ENCODE peak calls at places on chromosome 14, in five cellular contexts. W is fibroblast of the aortic adventitia, N is astrocyte of the spinal cord, G is A549, E is HS-27A. S is an unnamed sample.

GRCh38 chr14:65689070-65689469 is 276.5 kb downstream of the FUT8 start:
- DNase-seq in W (no peak), N (no peak), G (no peak), E (no peak), S (no peak)

GRCh38 chr14:104966261-104967143 is 11.7 kb downstream of the AHNAK2 start:
- DNase-seq in W (no peak), N (no peak), G (no peak), E (no peak), S (no peak)

GRCh38 chr14:73829526-73830431 is 21.9 kb upstream of the PTGR2 start:
- DNase-seq in W (peak), N (peak), G (no peak), E (no peak), S (peak)

GRCh38 chr14:88095791-88096190 is 90.9 kb downstream of the GPR65 start:
- DNase-seq in W (no peak), N (no peak), G (no peak), E (no peak), S (no peak)

GRCh38 chr14:34733245-34733644 is 18.9 kb upstream of the CFL2 start:
- DNase-seq in W (peak), N (peak), G (no peak), E (no peak), S (peak)

GRCh38 chr14:36717363-36717762 is 55.7 kb downstream of the PAX9 start:
- DNase-seq in W (no peak), N (no peak), G (no peak), E (no peak), S (no peak)

GRCh38 chr14:34650786-34651584 is 21.0 kb upstream of the SNX6 start:
- DNase-seq in W (peak), N (peak), G (peak), E (peak), S (peak)

GRCh38 chr14:71117839-71118743 is 210.8 kb downstream of the PCNX1 start:
- DNase-seq in W (peak), N (peak), G (no peak), E (no peak), S (peak)

GRCh38 chr14:65072256-65072655 is 30.1 kb downstream of the MAX start:
- DNase-seq in W (no peak), N (no peak), G (no peak), E (no peak), S (no peak)

GRCh38 chr14:100221419-100222218 is 17.3 kb upstream of the YY1 start:
- DNase-seq in W (peak), N (peak), G (no peak), E (no peak), S (peak)

GRCh38 chr14:54856152-54856551 is 46.5 kb downstream of the GCH1 start:
- DNase-seq in W (no peak), N (no peak), G (no peak), E (no peak), S (no peak)

GRCh38 chr14:65377576-65377975 is 35.0 kb upstream of the FUT8 start:
- DNase-seq in W (peak), N (no peak), G (no peak), E (no peak), S (no peak)

GRCh38 chr14:38554046-38554445 is 298.2 kb upstream of the CLEC14A start:
- DNase-seq in W (peak), N (no peak), G (no peak), E (no peak), S (no peak)

GRCh38 chr14:50085570-50086315 is 30.6 kb downstream of the VCPKMT start:
- DNase-seq in W (peak), N (peak), G (no peak), E (peak), S (no peak)

GRCh38 chr14:101721111-101721510 is 40.4 kb upstream of the PPP2R5C start:
- DNase-seq in W (no peak), N (no peak), G (no peak), E (no peak), S (no peak)

GRCh38 chr14:39430762-39431415 is 1.3 kb downstream of the FBXO33 start:
- DNase-seq in W (peak), N (peak), G (no peak), E (peak), S (peak)

GRCh38 chr14:51302319-51303030 is 62.4 kb downstream of the TMX1 start:
- DNase-seq in W (no peak), N (peak), G (no peak), E (no peak), S (peak)

GRCh38 chr14:51419685-51420084 is 179.6 kb downstream of the TMX1 start:
- DNase-seq in W (no peak), N (no peak), G (no peak), E (no peak), S (no peak)

GRCh38 chr14:60506985-60507829 is 1.7 kb upstream of the SIX6 start:
- DNase-seq in W (no peak), N (no peak), G (no peak), E (no peak), S (no peak)

GRCh38 chr14:24079521-24080141 is 8.3 kb downstream of the CPNE6 start:
- DNase-seq in W (no peak), N (no peak), G (no peak), E (no peak), S (no peak)

GRCh38 chr14:64324461-64325255 is 30.5 kb upstream of the ESR2 start:
- DNase-seq in W (peak), N (peak), G (no peak), E (peak), S (peak)

S was measured in fibroblast of lung.